ENCODE peak calls at places on chromosomes 4 and X, in six cellular contexts. J, V, Y, K, D and H are unnamed samples.

GRCh38 chr4:82797048-82797590 is 1.5 kb downstream of the SCD5 start:
- DNase-seq in J (no peak), V (peak), Y (peak), K (no peak), D (no peak), H (no peak)

GRCh38 chrX:25650216-25650615 is 487.9 kb upstream of the MAGEB18 start:
- DNase-seq in J (no peak), V (no peak), Y (no peak), K (no peak), D (no peak), H (no peak)

GRCh38 chrX:82627568-82627967 is 880.5 kb upstream of the POU3F4 start:
- DNase-seq in J (no peak), V (no peak), Y (no peak), K (no peak), D (no peak), H (no peak)

GRCh38 chrX:12319012-12319519 is 180.8 kb downstream of the FRMPD4 start:
- DNase-seq in J (no peak), V (peak), Y (peak), K (no peak), D (no peak), H (no peak)

GRCh38 chrX:41692162-41692749 is 3.5 kb downstream of the GPR34 start:
- DNase-seq in J (no peak), V (no peak), Y (peak), K (no peak), D (no peak), H (no peak)

GRCh38 chr4:74317616-74318256 is 9.5 kb downstream of the EPGN start:
- DNase-seq in J (no peak), V (no peak), Y (no peak), K (no peak), D (no peak), H (no peak)

GRCh38 chr4:40058121-40058520 is 1.5 kb downstream of the N4BP2 start:
- DNase-seq in J (no peak), V (peak), Y (no peak), K (no peak), D (no peak), H (no peak)

GRCh38 chrX:74535211-74535621 is 79.2 kb downstream of the RLIM start:
- DNase-seq in J (no peak), V (peak), Y (peak), K (peak), D (peak), H (peak)

GRCh38 chr4:93888308-93888707 is 59.8 kb downstream of the ATOH1 start:
- DNase-seq in J (no peak), V (no peak), Y (no peak), K (no peak), D (no peak), H (no peak)

GRCh38 chrX:34918091-34918736 is 24.4 kb upstream of the FAM47B start:
- DNase-seq in J (no peak), V (no peak), Y (no peak), K (no peak), D (no peak), H (no peak)

GRCh38 chrX:19721726-19722370 is 165.6 kb downstream of the SH3KBP1 start:
- DNase-seq in J (peak), V (no peak), Y (no peak), K (no peak), D (peak), H (peak)